ENCODE peak calls at places on chromosome 2, in nine cellular contexts. H is GM20000, J is T-helper 1 cell, Z is AG20443, K is amygdala, Y is RWPE1, O is fibroblast of lung, P is sigmoid colon, S is NCI-H1092 treated with DMSO at 0.1 percent for 48 hours. I is an unnamed sample.

GRCh38 chr2:191246820-191247380 is 1.7 kb downstream of the MYO1B start:
- DNase-seq in Y (no peak), Z (no peak), J (no peak), P (no peak), K (no peak), H (no peak), O (peak; percentile 47), S (no peak), I (no peak)

GRCh38 chr2:37415128-37415817 is 70.8 kb downstream of the QPCT start:
- DNase-seq in Y (no peak), O (peak; percentile 66), H (peak; percentile 28), P (no peak), K (no peak), J (no peak), Z (no peak), S (peak; percentile 13), I (no peak)

GRCh38 chr2:138274421-138275291 is 226.9 kb upstream of the SPOPL start:
- DNase-seq in H (no peak), Z (no peak), J (no peak), S (no peak), O (peak; percentile 40), K (no peak), Y (no peak), P (no peak), I (no peak)

GRCh38 chr2:160454070-160454797 is 39.4 kb downstream of the RBMS1 start:
- DNase-seq in P (no peak), Y (no peak), O (no peak), K (no peak), J (no peak), Z (no peak), H (no peak), S (no peak), I (no peak)

GRCh38 chr2:38376346-38376682 is 759 bp downstream of the ATL2 start:
- DNase-seq in S (no peak), O (peak; percentile 71), J (peak; percentile 22), P (no peak), Z (peak; percentile 64), H (peak; percentile 69), K (no peak), Y (peak; percentile 77), I (peak; percentile 73)

GRCh38 chr2:557635-558301 is 119.4 kb downstream of the TMEM18 start:
- DNase-seq in J (no peak), K (no peak), Y (no peak), Z (no peak), H (no peak), P (no peak), S (no peak), O (no peak), I (no peak)

GRCh38 chr2:216298719-216299118 is 73.6 kb downstream of the MARCHF4 start:
- DNase-seq in P (no peak), J (no peak), O (no peak), K (no peak), H (no peak), S (no peak), Z (peak; percentile 85), Y (peak; percentile 69), I (peak; percentile 31)

GRCh38 chr2:7030810-7031209 is 113.6 kb downstream of the RNF144A start:
- DNase-seq in K (no peak), Y (no peak), P (peak; percentile 33), Z (no peak), J (no peak), O (no peak), H (no peak), S (no peak), I (no peak)

GRCh38 chr2:68155618-68156017 is 2.1 kb upstream of the PNO1 start:
- DNase-seq in H (no peak), P (no peak), Z (no peak), Y (no peak), O (no peak), S (no peak), J (no peak), K (no peak), I (no peak)

GRCh38 chr2:205665791-205666190 is 16.5 kb upstream of the NRP2 start:
- DNase-seq in J (no peak), S (no peak), P (no peak), H (no peak), Y (no peak), K (no peak), Z (no peak), O (no peak), I (no peak)

GRCh38 chr2:121505005-121505404 is 25.7 kb upstream of the RNU4ATAC start:
- DNase-seq in P (no peak), H (no peak), J (no peak), Y (peak; percentile 78), Z (peak; percentile 69), K (no peak), O (peak; percentile 51), S (no peak), I (peak; percentile 25)

GRCh38 chr2:101912545-101912944 is 79.2 kb upstream of the IL1R2 start:
- DNase-seq in Z (no peak), J (no peak), K (no peak), S (no peak), H (no peak), P (no peak), Y (no peak), O (no peak), I (no peak)

GRCh38 chr2:44097322-44097907 is 71.3 kb upstream of the PPM1B start:
- DNase-seq in Z (no peak), J (no peak), S (no peak), H (no peak), O (no peak), K (no peak), P (no peak), Y (no peak), I (no peak)

GRCh38 chr2:195638738-195639137 is 18.3 kb upstream of the SLC39A10 start:
- DNase-seq in K (no peak), Z (no peak), J (no peak), O (no peak), Y (no peak), P (no peak), S (no peak), H (no peak), I (no peak)

GRCh38 chr2:46850742-46851141 is 64.9 kb downstream of the MCFD2 start:
- DNase-seq in Z (no peak), K (no peak), H (no peak), O (peak; percentile 74), Y (peak; percentile 72), P (peak; percentile 93), J (no peak), S (no peak), I (peak; percentile 94)

GRCh38 chr2:223005496-223005895 is 46.5 kb upstream of the KCNE4 start:
- DNase-seq in H (no peak), O (no peak), J (no peak), Y (no peak), P (no peak), K (no peak), Z (no peak), S (no peak), I (no peak)

GRCh38 chr2:95274291-95275150 is at the start of gene PROM2:
- DNase-seq in K (no peak), Y (peak; percentile 71), J (no peak), P (peak; percentile 53), S (no peak), Z (no peak), O (no peak), H (no peak), I (no peak)

GRCh38 chr2:19574788-19575260 is 216.4 kb upstream of the OSR1 start:
- DNase-seq in H (no peak), J (no peak), P (peak; percentile 84), S (peak; percentile 59), O (peak; percentile 85), Y (no peak), Z (peak; percentile 82), K (no peak), I (peak; percentile 27)

GRCh38 chr2:100957971-100958653 is 44.0 kb upstream of the RPL31 start:
- DNase-seq in Z (peak; percentile 91), P (peak; percentile 71), O (peak; percentile 94), Y (no peak), K (peak; percentile 8), S (no peak), J (no peak), H (no peak), I (peak; percentile 80)

GRCh38 chr2:39584283-39584972 is 81.3 kb upstream of the TMEM178A start:
- DNase-seq in P (no peak), K (no peak), O (peak; percentile 64), J (no peak), H (no peak), Y (no peak), S (no peak), Z (peak; percentile 54), I (no peak)

GRCh38 chr2:216694201-216694825 is 1.0 kb downstream of the IGFBP5 start:
- DNase-seq in Y (no peak), Z (peak; percentile 41), H (no peak), O (peak; percentile 47), P (peak; percentile 89), J (no peak), S (peak; percentile 53), K (peak; percentile 42), I (peak; percentile 71)

GRCh38 chr2:239241431-239241830 is 159.4 kb downstream of the HDAC4 start:
- DNase-seq in K (no peak), H (no peak), P (no peak), O (no peak), Y (no peak), S (no peak), J (no peak), Z (no peak), I (no peak)

GRCh38 chr2:148994341-148994740 is 44.2 kb upstream of the LYPD6B start:
- DNase-seq in Y (no peak), S (no peak), Z (no peak), J (no peak), P (no peak), K (no peak), H (no peak), O (no peak), I (no peak)

GRCh38 chr2:219444566-219445091 is 10.0 kb downstream of the SPEG start:
- DNase-seq in J (no peak), K (peak; percentile 9), S (no peak), Z (no peak), H (no peak), Y (no peak), P (peak; percentile 85), O (no peak), I (no peak)

GRCh38 chr2:30425326-30425725 is 21.7 kb upstream of the LCLAT1 start:
- DNase-seq in K (no peak), J (no peak), S (no peak), H (no peak), O (no peak), Z (peak; percentile 87), Y (no peak), P (no peak), I (no peak)

GRCh38 chr2:219418155-219418569 is at the start of gene DES:
- DNase-seq in P (peak; percentile 96), O (no peak), K (no peak), Z (peak; percentile 51), S (no peak), Y (no peak), J (no peak), H (no peak), I (no peak)

GRCh38 chr2:199751480-199751879 is 99.5 kb downstream of the FTCDNL1 start:
- DNase-seq in Y (no peak), J (no peak), Z (no peak), O (no peak), H (no peak), K (no peak), P (no peak), S (no peak), I (no peak)

GRCh38 chr2:219681301-219682290 is 54.2 kb downstream of the SLC4A3 start:
- DNase-seq in S (no peak), P (no peak), Z (peak; percentile 27), H (no peak), O (no peak), K (no peak), J (no peak), Y (no peak), I (peak; percentile 10)

GRCh38 chr2:128304715-128305554 is 13.7 kb downstream of the HS6ST1 start:
- DNase-seq in O (peak; percentile 98), K (peak; percentile 53), H (no peak), Y (peak; percentile 97), S (peak; percentile 60), P (peak; percentile 96), J (no peak), Z (peak; percentile 69), I (peak; percentile 96)

GRCh38 chr2:13193900-13194299 is 477.2 kb downstream of the TRIB2 start:
- DNase-seq in Y (peak; percentile 8), J (no peak), H (peak; percentile 13), O (peak; percentile 71), K (no peak), P (no peak), Z (peak; percentile 22), S (peak; percentile 39), I (no peak)

GRCh38 chr2:98768765-98769476 is 38.0 kb upstream of the MGAT4A start:
- DNase-seq in H (no peak), S (peak; percentile 44), J (no peak), P (no peak), O (no peak), K (no peak), Z (no peak), Y (no peak), I (no peak)